ENCODE peak calls at places on chromosomes 6 and 20, in six cellular contexts. S is epithelial cell of esophagus, O is fibroblast of lung, K is neural progenitor cell, V is upper lobe of right lung, F is K562. A is an unnamed sample.

GRCh38 chr20:38325905-38326304 is 20.4 kb upstream of the LBP start:
- DNase-seq in S (no peak), O (no peak), K (no peak), V (no peak), F (no peak), A (no peak)

GRCh38 chr6:16056263-16056870 is 72.5 kb upstream of the MYLIP start:
- DNase-seq in S (peak; percentile 15), O (no peak), K (no peak), V (no peak), F (no peak), A (no peak)

GRCh38 chr20:46293084-46293483 is 15.2 kb downstream of the CDH22 start:
- DNase-seq in S (peak; percentile 67), O (peak; percentile 41), K (peak; percentile 92), V (no peak), F (peak; percentile 47), A (no peak)

GRCh38 chr6:2986722-2987196 is 12.9 kb upstream of the NQO2 start:
- DNase-seq in S (peak; percentile 91), O (peak; percentile 85), K (no peak), V (no peak), F (no peak), A (no peak)

GRCh38 chr20:34018166-34018565 is 24.5 kb downstream of the RALY start:
- DNase-seq in S (no peak), O (no peak), K (no peak), V (no peak), F (no peak), A (no peak)

GRCh38 chr6:105432797-105433196 is 29.9 kb upstream of the PREP start:
- DNase-seq in S (peak; percentile 65), O (peak; percentile 71), K (no peak), V (no peak), F (no peak), A (no peak)

GRCh38 chr6:13364842-13365241 is 36.5 kb upstream of the TBC1D7 start:
- DNase-seq in S (no peak), O (no peak), K (no peak), V (no peak), F (no peak), A (no peak)

GRCh38 chr6:38678178-38678760 is 24.7 kb downstream of the GLO1 start:
- DNase-seq in S (no peak), O (no peak), K (no peak), V (no peak), F (no peak), A (no peak)

GRCh38 chr6:167673951-167674350 is 152.8 kb upstream of the AFDN start:
- DNase-seq in S (no peak), O (no peak), K (no peak), V (no peak), F (no peak), A (no peak)

GRCh38 chr6:31821301-31822037 is 6.1 kb upstream of the HSPA1B start:
- DNase-seq in S (peak; percentile 49), O (peak; percentile 39), K (peak; percentile 74), V (peak; percentile 88), F (peak; percentile 77), A (no peak)

GRCh38 chr6:75849329-75850025 is 100.4 kb downstream of the MYO6 start:
- DNase-seq in S (peak; percentile 43), O (peak; percentile 18), K (no peak), V (no peak), F (no peak), A (no peak)

GRCh38 chr6:81838724-81839425 is 86.4 kb upstream of the TENT5A start:
- DNase-seq in S (peak; percentile 15), O (no peak), K (no peak), V (no peak), F (no peak), A (no peak)
- TF ChIP-seq CTCF in S (peak; percentile 28), O (no peak), K (no peak), V (peak; percentile 10), F (no peak), A (no peak)

DNA sequence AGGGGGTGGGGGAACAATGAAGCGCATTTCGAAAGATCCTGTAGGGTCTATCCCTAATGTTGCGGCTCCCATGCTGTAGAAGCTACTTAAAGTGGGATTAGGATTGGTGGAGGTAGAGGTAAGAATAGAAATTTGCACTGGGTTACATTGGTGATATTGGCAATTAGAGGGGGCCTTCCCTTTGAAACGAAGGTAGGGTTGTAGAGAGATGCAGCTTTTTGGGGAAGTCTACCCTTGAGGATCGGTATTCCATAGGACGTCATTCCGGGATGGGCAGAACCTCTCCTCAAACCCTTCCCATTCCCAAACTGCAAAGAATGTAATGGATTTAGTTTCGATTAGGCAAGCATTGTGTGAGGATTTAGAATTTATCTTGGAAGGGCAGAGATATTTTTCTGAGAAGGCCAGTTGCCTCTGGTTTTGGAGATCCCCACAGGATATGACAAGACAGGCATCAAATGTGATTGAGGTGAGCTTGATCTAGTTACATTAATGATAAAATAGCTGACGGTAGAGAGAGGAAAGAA is 5.4 kb upstream of the ZNFX1 start:
- DNase-seq in S (no peak), O (no peak), K (no peak), V (no peak), F (peak; percentile 14), A (no peak)
- H3K4me3 ChIP-seq in S (peak overlapping the region; percentile 100), O (peak overlapping the region; percentile 100), K (peak overlapping the region; percentile 84), V (no peak overlapping the region), F (peak overlapping the region; percentile 93), A (peak overlapping the region; percentile 95)

GRCh38 chr6:35564733-35565132 is 52.0 kb upstream of the TULP1 start:
- DNase-seq in S (no peak), O (no peak), K (no peak), V (no peak), F (no peak), A (no peak)

GRCh38 chr6:35573495-35574110 is 60.9 kb upstream of the TULP1 start:
- DNase-seq in S (no peak), O (no peak), K (no peak), V (no peak), F (no peak), A (no peak)

GRCh38 chr6:35566794-35567193 is 54.1 kb upstream of the TULP1 start:
- DNase-seq in S (no peak), O (no peak), K (peak; percentile 71), V (no peak), F (no peak), A (no peak)

GRCh38 chr6:35568967-35569606 is 56.4 kb upstream of the TULP1 start:
- DNase-seq in S (peak; percentile 44), O (peak; percentile 64), K (peak; percentile 63), V (peak; percentile 72), F (peak; percentile 48), A (no peak)
- TF ChIP-seq CTCF in S (peak; percentile 50), O (peak; percentile 20), K (peak; percentile 57), V (peak; percentile 41), F (peak; percentile 58), A (no peak)

GRCh38 chr6:30100154-30100553 is 12.7 kb downstream of the TRIM31 start:
- DNase-seq in S (no peak), O (no peak), K (no peak), V (no peak), F (no peak), A (no peak)
- H3K4me3 ChIP-seq in S (peak overlapping the region; percentile 56), O (no peak overlapping the region), K (peak overlapping the region; percentile 15), V (no peak overlapping the region), F (no peak overlapping the region), A (peak overlapping the region; percentile 66)